ENCODE peak calls at places on chromosomes 6 and 20, in four cellular contexts. U, H, N and T are unnamed samples.
A peak's percentile ranks its signal among the peaks of the same experiment; 100 is the strongest.

GRCh38 chr6:169689247-169689646 is 12.6 kb downstream of the WDR27 start:
- DNase-seq in N (no peak), H (no peak), U (no peak), T (no peak)

GRCh38 chr6:129009856-129010255 is 126.9 kb downstream of the LAMA2 start:
- DNase-seq in N (no peak), H (no peak), U (no peak), T (no peak)

GRCh38 chr6:33746651-33747100 is at the start of gene IP6K3:
- DNase-seq in U (no peak), H (peak; percentile 88), N (no peak), T (peak; percentile 80)

GRCh38 chr6:148509789-148510581 is 167.3 kb downstream of the SASH1 start:
- DNase-seq in H (peak; percentile 74), U (no peak), N (peak; percentile 54), T (no peak)

GRCh38 chr6:12527339-12527738 is 189.2 kb upstream of the PHACTR1 start:
- DNase-seq in N (no peak), H (no peak), U (no peak), T (no peak)

GRCh38 chr6:147765541-147765940 is 257.1 kb downstream of the SAMD5 start:
- DNase-seq in H (no peak), N (no peak), U (no peak), T (no peak)

GRCh38 chr20:47316776-47317126 is 39.7 kb downstream of the ZMYND8 start:
- DNase-seq in N (no peak), U (no peak), H (no peak), T (no peak)

GRCh38 chr6:5936140-5936539 is 70.6 kb downstream of the NRN1 start:
- DNase-seq in N (no peak), U (no peak), H (no peak), T (no peak)

GRCh38 chr20:41177636-41178035 is 40.3 kb downstream of the PLCG1 start:
- DNase-seq in U (no peak), H (peak; percentile 63), N (no peak), T (no peak)

GRCh38 chr6:80271074-80271473 is 164.6 kb downstream of the BCKDHB start:
- DNase-seq in N (no peak), U (no peak), H (no peak), T (no peak)

GRCh38 chr20:51216850-51217249 is 193.9 kb upstream of the KCNG1 start:
- DNase-seq in H (no peak), N (no peak), U (no peak), T (no peak)

GRCh38 chr6:12170351-12171079 is 119.6 kb upstream of the EDN1 start:
- DNase-seq in H (no peak), U (no peak), N (no peak), T (no peak)

GRCh38 chr6:70520575-70520974 is 46.2 kb upstream of the SDHAF4 start:
- DNase-seq in N (no peak), U (no peak), H (no peak), T (no peak)

GRCh38 chr6:115770851-115771250 is 289.8 kb downstream of the FRK start:
- DNase-seq in U (no peak), N (no peak), H (no peak), T (no peak)

GRCh38 chr6:112562348-112563220 is 215.5 kb downstream of the RFPL4B start:
- DNase-seq in H (no peak), U (no peak), N (no peak), T (no peak)

GRCh38 chr20:19885981-19886665 is 128.1 kb downstream of the RIN2 start:
- DNase-seq in U (peak; percentile 63), H (peak; percentile 70), N (no peak), T (peak; percentile 81)

GRCh38 chr6:30149234-30149633 is 11.8 kb downstream of the TRIM10 start:
- DNase-seq in H (no peak), N (no peak), U (no peak), T (no peak)

GRCh38 chr6:111572216-111572706 is 33.4 kb downstream of the TRAF3IP2 start:
- DNase-seq in U (no peak), N (no peak), H (no peak), T (no peak)

GRCh38 chr6:168442646-168443045 is 1.7 kb downstream of the SMOC2 start:
- DNase-seq in U (no peak), N (no peak), H (no peak), T (no peak)

GRCh38 chr6:35302604-35303218 is 5.1 kb downstream of the DEF6 start:
- DNase-seq in H (no peak), N (no peak), U (no peak), T (peak; percentile 60)

GRCh38 chr20:46050885-46051284 is 21.9 kb downstream of the SLC12A5 start:
- DNase-seq in N (no peak), U (no peak), H (no peak), T (no peak)

GRCh38 chr6:33827546-33828451 is 24.0 kb upstream of the MLN start:
- DNase-seq in U (no peak), H (no peak), N (no peak), T (no peak)

GRCh38 chr20:30816182-30816645 is 441.2 kb upstream of the DEFB115 start:
- DNase-seq in N (no peak), H (peak; percentile 47), U (no peak), T (peak; percentile 37)

GRCh38 chr20:30812739-30813411 is 444.6 kb upstream of the DEFB115 start:
- DNase-seq in H (no peak), N (no peak), U (no peak), T (no peak)

GRCh38 chr20:30815577-30816181 is 441.8 kb upstream of the DEFB115 start:
- DNase-seq in H (no peak), N (no peak), U (no peak), T (no peak)

DNA sequence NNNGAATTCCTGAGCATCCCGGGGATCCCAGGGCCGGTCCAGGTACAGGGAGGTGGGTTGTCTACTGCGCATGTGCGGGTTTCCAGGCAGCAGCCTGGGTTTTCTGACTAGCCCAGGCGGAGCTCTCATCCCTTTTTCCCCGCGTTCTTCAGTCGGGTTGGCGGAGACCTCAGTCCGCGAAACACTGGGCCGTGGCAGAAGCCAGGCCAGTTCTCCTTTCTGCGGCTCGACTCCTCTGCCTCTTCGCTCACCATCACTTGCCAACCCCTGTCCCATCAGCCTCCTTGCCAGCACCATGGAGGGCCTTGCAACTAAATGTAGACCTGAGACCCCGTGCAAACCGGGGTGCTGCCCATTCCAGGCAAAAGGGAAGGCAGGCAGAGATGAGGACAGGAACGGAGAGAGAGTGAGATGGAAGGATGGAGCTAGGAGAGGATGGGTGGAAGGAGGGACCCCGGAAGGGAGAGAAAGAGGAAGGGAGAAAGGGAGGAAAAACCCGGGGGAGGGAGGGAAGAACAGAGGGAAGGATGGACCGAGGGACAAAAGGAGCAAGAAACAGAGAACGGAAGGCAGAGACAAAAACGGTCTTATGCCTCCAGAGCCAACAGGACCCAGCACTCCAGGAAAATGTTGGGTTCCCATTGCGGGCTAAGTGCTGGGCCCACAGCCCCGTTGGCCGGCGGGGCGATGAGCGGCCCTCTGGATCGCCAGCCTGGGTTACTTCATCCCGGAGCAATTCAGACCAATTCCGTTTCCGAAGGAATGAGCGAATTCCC is 445.4 kb upstream of the DEFB115 start:
- DNase-seq in H (peak; percentile 47), U (peak; percentile 15), N (no peak), T (peak; percentile 50)
- H3K4me3 ChIP-seq in H (no peak overlapping the region), U (no peak overlapping the region), N (no peak overlapping the region), T (no peak overlapping the region)

GRCh38 chr6:44255848-44256247 is 1.5 kb downstream of the SLC35B2 start:
- DNase-seq in H (no peak), U (no peak), N (no peak), T (no peak)

GRCh38 chr6:44256291-44257006 is 879 bp downstream of the SLC35B2 start:
- DNase-seq in N (no peak), U (peak; percentile 34), H (no peak), T (peak; percentile 60)

GRCh38 chr6:44253307-44254101 is 3.8 kb downstream of the SLC35B2 start:
- DNase-seq in H (no peak), N (no peak), U (peak; percentile 59), T (no peak)

GRCh38 chr6:44254201-44254956 is 2.9 kb downstream of the SLC35B2 start:
- DNase-seq in U (no peak), H (no peak), N (no peak), T (peak; percentile 8)

GRCh38 chr6:44254957-44255808 is 2.1 kb downstream of the SLC35B2 start:
- DNase-seq in U (no peak), H (no peak), N (no peak), T (peak; percentile 56)
- TF ChIP-seq POLR2A in U (no peak), H (no peak), N (no peak), T (no peak)

DNA sequence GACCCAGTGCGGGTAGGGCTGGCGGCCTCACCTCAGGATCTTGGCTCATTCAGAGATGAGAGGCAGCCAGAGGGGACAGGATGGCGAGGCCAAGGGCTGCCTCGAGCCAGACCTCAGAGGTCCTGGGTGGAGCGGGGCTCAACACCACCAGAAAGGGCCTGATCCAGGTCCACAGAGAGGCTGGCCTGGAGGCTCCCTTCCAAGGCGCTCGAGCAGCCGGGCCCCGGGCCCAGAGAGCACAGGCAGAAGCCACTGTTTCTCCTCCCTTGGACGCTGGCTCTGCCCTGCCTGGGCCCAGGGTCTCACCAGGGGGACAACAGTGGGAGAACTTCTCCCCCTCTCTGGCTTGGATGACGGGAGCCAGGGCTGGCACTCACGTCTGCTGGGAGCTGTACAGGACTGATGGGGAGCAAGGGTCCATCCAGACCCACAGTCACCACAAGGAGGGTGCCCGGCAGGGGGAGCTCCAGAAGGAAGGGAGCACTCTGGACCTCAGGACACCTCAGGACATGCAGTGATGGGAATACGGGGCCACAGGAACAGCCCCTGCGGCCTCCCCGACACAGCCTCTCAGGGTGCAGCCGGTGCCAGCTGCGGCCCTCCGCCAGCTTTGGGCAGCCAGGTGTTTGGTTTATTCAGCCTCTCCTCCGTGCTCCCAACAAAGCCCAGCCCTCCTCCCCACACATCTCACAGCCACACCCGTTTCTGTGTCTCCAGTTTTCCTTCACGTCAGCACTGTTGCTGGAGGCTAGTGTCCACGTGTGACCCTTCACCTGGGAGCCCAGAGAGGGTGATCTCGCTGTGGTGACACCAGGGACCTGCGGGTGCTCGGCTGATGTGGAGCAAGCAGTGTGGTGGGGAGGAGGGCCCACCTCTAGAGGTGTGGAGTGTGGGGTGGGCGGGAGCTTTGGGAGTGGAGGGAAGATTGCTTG is 8.7 kb downstream of the RPS21 start:
- DNase-seq in N (no peak), U (no peak), H (no peak), T (no peak)
- H3K4me3 ChIP-seq in N (no peak overlapping the region), U (no peak overlapping the region), H (no peak overlapping the region), T (no peak overlapping the region)

GRCh38 chr6:22164236-22164635 is 132.6 kb downstream of the PRL start:
- DNase-seq in H (no peak), N (no peak), U (no peak), T (no peak)
- TF ChIP-seq POLR2A in H (no peak), N (no peak), U (no peak), T (no peak)